ENCODE peak calls at places on chromosome 13, in nine cellular contexts. S, E, X, A, F, H, M, Q and N are unnamed samples.

GRCh38 chr13:32267836-32268439 is 47.2 kb downstream of the ZAR1L start:
- DNase-seq in S (no peak), Q (peak), X (peak), E (no peak), H (no peak), M (no peak), F (peak), A (peak), N (no peak)

GRCh38 chr13:22201395-22201794 is 530.5 kb downstream of the FGF9 start:
- DNase-seq in X (no peak), A (no peak), M (no peak), Q (no peak), F (no peak), H (no peak), S (no peak), E (no peak), N (no peak)

GRCh38 chr13:45047394-45048328 is 58.3 kb downstream of the GPALPP1 start:
- DNase-seq in M (peak), F (peak), Q (peak), A (peak), H (peak), S (peak), X (peak), E (no peak), N (peak)

GRCh38 chr13:31310781-31311180 is 111.0 kb downstream of the B3GLCT start:
- DNase-seq in F (no peak), S (peak), A (no peak), E (no peak), Q (no peak), H (no peak), M (no peak), X (no peak), N (no peak)

GRCh38 chr13:106242554-106242953 is 292.9 kb downstream of the EFNB2 start:
- DNase-seq in X (no peak), E (no peak), A (no peak), H (no peak), S (no peak), M (no peak), F (no peak), Q (no peak), N (no peak)

GRCh38 chr13:36475468-36475867 is 43.2 kb downstream of the CCNA1 start:
- DNase-seq in S (no peak), E (no peak), F (no peak), A (no peak), H (no peak), M (no peak), Q (no peak), X (no peak), N (no peak)

GRCh38 chr13:89238496-89238895 is 1567.3 kb downstream of the SLITRK5 start:
- DNase-seq in E (no peak), X (no peak), M (no peak), F (no peak), S (no peak), Q (no peak), H (no peak), A (no peak), N (no peak)

GRCh38 chr13:41284512-41285288 is 21.3 kb upstream of the MTRF1 start:
- DNase-seq in Q (no peak), A (no peak), H (no peak), F (no peak), E (no peak), S (no peak), X (peak), M (no peak), N (peak)

GRCh38 chr13:51066091-51066831 is 44.8 kb downstream of the C13orf42 start:
- DNase-seq in S (peak), F (no peak), X (no peak), A (no peak), H (no peak), Q (no peak), M (no peak), E (no peak), N (no peak)

GRCh38 chr13:26628706-26629105 is 71.2 kb downstream of the WASF3 start:
- DNase-seq in X (peak), A (no peak), Q (no peak), S (no peak), M (no peak), F (no peak), H (no peak), E (no peak), N (no peak)

GRCh38 chr13:37168922-37169321 is 63.5 kb upstream of the CSNK1A1L start:
- DNase-seq in A (no peak), E (no peak), Q (no peak), M (no peak), F (no peak), X (no peak), S (no peak), H (no peak), N (no peak)